ENCODE peak calls at places on chromosome 22, in seven cellular contexts. One of them, this sample, is unnamed.

GRCh38 chr22:26642465-26643367 is 14.7 kb upstream of the MIAT start:
- DNase-seq in neural progenitor cell: peak; percentile 54
- DNase-seq in omental fat pad: no peak
- DNase-seq in tibial nerve: no peak
- DNase-seq in fibroblast of lung: no peak
- DNase-seq in colonic mucosa: no peak
- DNase-seq in dorsolateral prefrontal cortex: no peak
- DNase-seq in this sample: no peak

GRCh38 chr22:50563410-50564160 is 866 bp upstream of the SYCE3 start:
- DNase-seq in omental fat pad: no peak
- DNase-seq in fibroblast of lung: no peak
- DNase-seq in dorsolateral prefrontal cortex: no peak
- DNase-seq in colonic mucosa: no peak
- DNase-seq in neural progenitor cell: no peak
- DNase-seq in tibial nerve: no peak
- DNase-seq in this sample: no peak

GRCh38 chr22:40542821-40543540 is 93.5 kb downstream of the MRTFA start:
- DNase-seq in omental fat pad: no peak
- DNase-seq in colonic mucosa: no peak
- DNase-seq in neural progenitor cell: no peak
- DNase-seq in dorsolateral prefrontal cortex: no peak
- DNase-seq in tibial nerve: no peak
- DNase-seq in fibroblast of lung: peak; percentile 28
- DNase-seq in this sample: no peak

GRCh38 chr22:27377501-27377900 is 424.1 kb downstream of the MN1 start:
- DNase-seq in neural progenitor cell: no peak
- DNase-seq in omental fat pad: no peak
- DNase-seq in dorsolateral prefrontal cortex: no peak
- DNase-seq in colonic mucosa: no peak
- DNase-seq in fibroblast of lung: no peak
- DNase-seq in tibial nerve: no peak
- DNase-seq in this sample: no peak

GRCh38 chr22:20571531-20572007 is 64.2 kb downstream of the MED15 start:
- DNase-seq in neural progenitor cell: peak; percentile 70
- DNase-seq in colonic mucosa: peak; percentile 46
- DNase-seq in tibial nerve: no peak
- DNase-seq in omental fat pad: no peak
- DNase-seq in dorsolateral prefrontal cortex: no peak
- DNase-seq in fibroblast of lung: peak; percentile 32
- DNase-seq in this sample: no peak

GRCh38 chr22:38107692-38108515 is 2.6 kb downstream of the BAIAP2L2 start:
- DNase-seq in dorsolateral prefrontal cortex: no peak
- DNase-seq in omental fat pad: no peak
- DNase-seq in tibial nerve: no peak
- DNase-seq in fibroblast of lung: no peak
- DNase-seq in neural progenitor cell: no peak
- DNase-seq in colonic mucosa: peak; percentile 92
- DNase-seq in this sample: no peak

GRCh38 chr22:40668611-40669390 is 10.5 kb upstream of the MCHR1 start:
- DNase-seq in dorsolateral prefrontal cortex: no peak
- DNase-seq in omental fat pad: no peak
- DNase-seq in colonic mucosa: no peak
- DNase-seq in neural progenitor cell: peak; percentile 35
- DNase-seq in fibroblast of lung: peak; percentile 78
- DNase-seq in tibial nerve: no peak
- DNase-seq in this sample: no peak

GRCh38 chr22:40401532-40401931 is 31.1 kb downstream of the SGSM3 start:
- DNase-seq in dorsolateral prefrontal cortex: no peak
- DNase-seq in neural progenitor cell: no peak
- DNase-seq in omental fat pad: no peak
- DNase-seq in tibial nerve: no peak
- DNase-seq in colonic mucosa: no peak
- DNase-seq in fibroblast of lung: no peak
- DNase-seq in this sample: no peak

GRCh38 chr22:19105867-19106802 is 16.1 kb downstream of the DGCR2 start:
- DNase-seq in neural progenitor cell: peak; percentile 47
- DNase-seq in dorsolateral prefrontal cortex: no peak
- DNase-seq in fibroblast of lung: no peak
- DNase-seq in omental fat pad: no peak
- DNase-seq in colonic mucosa: no peak
- DNase-seq in tibial nerve: no peak
- DNase-seq in this sample: no peak

GRCh38 chr22:49770454-49771265 is 57.0 kb downstream of the BRD1 start:
- DNase-seq in tibial nerve: no peak
- DNase-seq in neural progenitor cell: no peak
- DNase-seq in colonic mucosa: no peak
- DNase-seq in fibroblast of lung: no peak
- DNase-seq in dorsolateral prefrontal cortex: peak; percentile 38
- DNase-seq in omental fat pad: no peak
- DNase-seq in this sample: no peak

GRCh38 chr22:40178417-40179409 is 988 bp downstream of the TNRC6B start:
- DNase-seq in colonic mucosa: peak; percentile 71
- DNase-seq in tibial nerve: no peak
- DNase-seq in dorsolateral prefrontal cortex: no peak
- DNase-seq in omental fat pad: no peak
- DNase-seq in neural progenitor cell: peak; percentile 79
- DNase-seq in fibroblast of lung: peak; percentile 48
- DNase-seq in this sample: no peak

GRCh38 chr22:25346859-25347751 is 127.7 kb downstream of the CRYBB2 start:
- DNase-seq in fibroblast of lung: no peak
- DNase-seq in neural progenitor cell: no peak
- DNase-seq in tibial nerve: no peak
- DNase-seq in dorsolateral prefrontal cortex: no peak
- DNase-seq in omental fat pad: no peak
- DNase-seq in colonic mucosa: no peak
- DNase-seq in this sample: no peak

GRCh38 chr22:50313021-50313420 is 5.6 kb upstream of the PLXNB2 start:
- DNase-seq in neural progenitor cell: no peak
- DNase-seq in fibroblast of lung: no peak
- DNase-seq in dorsolateral prefrontal cortex: no peak
- DNase-seq in omental fat pad: no peak
- DNase-seq in tibial nerve: no peak
- DNase-seq in colonic mucosa: no peak
- DNase-seq in this sample: no peak

GRCh38 chr22:17774206-17774927 is at the start of gene BID:
- DNase-seq in neural progenitor cell: peak; percentile 66
- DNase-seq in omental fat pad: no peak
- DNase-seq in fibroblast of lung: no peak
- DNase-seq in tibial nerve: no peak
- DNase-seq in colonic mucosa: peak; percentile 72
- DNase-seq in dorsolateral prefrontal cortex: no peak
- DNase-seq in this sample: no peak

GRCh38 chr22:39994566-39995345 is at the start of gene FAM83F:
- DNase-seq in fibroblast of lung: no peak
- DNase-seq in neural progenitor cell: peak; percentile 78
- DNase-seq in tibial nerve: no peak
- DNase-seq in colonic mucosa: peak; percentile 68
- DNase-seq in omental fat pad: no peak
- DNase-seq in dorsolateral prefrontal cortex: no peak
- DNase-seq in this sample: no peak

GRCh38 chr22:17575681-17576080 is 12.4 kb downstream of the SLC25A18 start:
- DNase-seq in tibial nerve: no peak
- DNase-seq in neural progenitor cell: no peak
- DNase-seq in dorsolateral prefrontal cortex: no peak
- DNase-seq in fibroblast of lung: no peak
- DNase-seq in colonic mucosa: no peak
- DNase-seq in omental fat pad: no peak
- DNase-seq in this sample: no peak

GRCh38 chr22:32994046-32994827 is 63.9 kb downstream of the SYN3 start:
- DNase-seq in fibroblast of lung: no peak
- DNase-seq in tibial nerve: no peak
- DNase-seq in omental fat pad: no peak
- DNase-seq in neural progenitor cell: peak; percentile 64
- DNase-seq in dorsolateral prefrontal cortex: no peak
- DNase-seq in colonic mucosa: no peak
- DNase-seq in this sample: peak; percentile 18

GRCh38 chr22:48888466-48889208 is 939.0 kb downstream of the BRD1 start:
- DNase-seq in fibroblast of lung: no peak
- DNase-seq in neural progenitor cell: no peak
- DNase-seq in omental fat pad: no peak
- DNase-seq in dorsolateral prefrontal cortex: peak; percentile 8
- DNase-seq in colonic mucosa: no peak
- DNase-seq in tibial nerve: no peak
- DNase-seq in this sample: no peak

GRCh38 chr22:37176464-37177061 is 11.5 kb downstream of the C1QTNF6 start:
- DNase-seq in omental fat pad: peak; percentile 22
- DNase-seq in tibial nerve: peak; percentile 49
- DNase-seq in neural progenitor cell: no peak
- DNase-seq in fibroblast of lung: peak; percentile 86
- DNase-seq in colonic mucosa: no peak
- DNase-seq in dorsolateral prefrontal cortex: peak; percentile 46
- DNase-seq in this sample: no peak

GRCh38 chr22:27489265-27489675 is 312.3 kb downstream of the MN1 start:
- DNase-seq in omental fat pad: no peak
- DNase-seq in neural progenitor cell: no peak
- DNase-seq in fibroblast of lung: peak; percentile 21
- DNase-seq in colonic mucosa: peak; percentile 86
- DNase-seq in dorsolateral prefrontal cortex: no peak
- DNase-seq in tibial nerve: no peak
- DNase-seq in this sample: no peak

GRCh38 chr22:34416321-34416900 is 496.1 kb upstream of the LARGE1 start:
- DNase-seq in colonic mucosa: no peak
- DNase-seq in omental fat pad: no peak
- DNase-seq in neural progenitor cell: peak; percentile 4
- DNase-seq in dorsolateral prefrontal cortex: no peak
- DNase-seq in tibial nerve: no peak
- DNase-seq in fibroblast of lung: no peak
- DNase-seq in this sample: no peak

GRCh38 chr22:46007848-46008261 is 30.9 kb upstream of the WNT7B start:
- DNase-seq in colonic mucosa: no peak
- DNase-seq in fibroblast of lung: peak; percentile 90
- DNase-seq in omental fat pad: no peak
- DNase-seq in neural progenitor cell: no peak
- DNase-seq in dorsolateral prefrontal cortex: no peak
- DNase-seq in tibial nerve: peak; percentile 71
- DNase-seq in this sample: no peak
- TF ChIP-seq CTCF in colonic mucosa: no peak
- TF ChIP-seq CTCF in fibroblast of lung: no peak
- TF ChIP-seq CTCF in omental fat pad: no peak
- TF ChIP-seq CTCF in neural progenitor cell: no peak
- TF ChIP-seq CTCF in dorsolateral prefrontal cortex: no peak
- TF ChIP-seq CTCF in tibial nerve: no peak
- TF ChIP-seq CTCF in this sample: no peak

DNA sequence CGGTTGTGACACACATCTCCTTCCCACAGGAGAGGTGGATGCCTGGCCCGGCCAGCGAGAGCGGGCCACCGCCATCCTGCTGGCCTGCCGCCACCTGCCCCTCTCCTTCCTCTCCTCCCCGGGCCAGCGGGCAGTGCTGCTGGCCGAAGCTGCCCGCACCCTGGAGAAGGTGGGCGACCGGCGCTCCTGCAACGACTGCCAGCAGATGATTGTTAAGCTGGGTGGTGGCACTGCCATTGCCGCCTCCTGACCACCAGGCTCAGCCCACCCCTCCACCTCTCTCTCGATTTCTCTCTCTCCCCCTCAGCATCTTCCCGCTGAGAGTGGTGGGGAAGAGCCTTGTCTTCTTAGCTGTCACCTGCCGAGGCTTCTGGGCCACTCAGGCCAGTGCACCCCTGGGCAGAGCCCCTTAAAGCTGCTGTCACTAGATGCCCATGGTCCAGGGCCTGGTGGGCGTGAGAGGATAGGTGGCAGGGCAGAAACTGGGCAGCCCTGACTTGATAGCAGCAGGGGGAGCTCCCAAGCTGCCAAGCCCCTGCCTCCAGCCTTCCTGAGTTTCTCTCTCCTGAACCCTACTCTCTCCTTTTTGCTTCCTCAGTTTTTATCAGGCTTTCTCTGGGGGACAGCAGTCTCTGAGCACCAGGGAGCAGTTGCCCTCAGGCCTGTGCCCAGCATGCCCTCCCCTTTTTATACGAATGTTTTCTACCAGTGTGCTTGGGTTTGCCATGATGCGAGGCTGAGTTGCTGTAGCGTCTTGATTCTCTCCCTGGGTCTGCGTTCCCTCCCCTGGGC is 9.3 kb downstream of the SHISA8 start:
- DNase-seq in omental fat pad: no peak
- DNase-seq in neural progenitor cell: no peak
- DNase-seq in colonic mucosa: no peak
- DNase-seq in dorsolateral prefrontal cortex: no peak
- DNase-seq in tibial nerve: no peak
- DNase-seq in fibroblast of lung: no peak
- DNase-seq in this sample: no peak
- TF ChIP-seq CTCF in omental fat pad: no peak
- TF ChIP-seq CTCF in neural progenitor cell: no peak
- TF ChIP-seq CTCF in colonic mucosa: no peak
- TF ChIP-seq CTCF in dorsolateral prefrontal cortex: no peak
- TF ChIP-seq CTCF in tibial nerve: no peak
- TF ChIP-seq CTCF in fibroblast of lung: no peak
- TF ChIP-seq CTCF in this sample: no peak

GRCh38 chr22:47050601-47051051 is 288.2 kb downstream of the TBC1D22A start:
- DNase-seq in omental fat pad: no peak
- DNase-seq in colonic mucosa: no peak
- DNase-seq in neural progenitor cell: no peak
- DNase-seq in fibroblast of lung: no peak
- DNase-seq in tibial nerve: no peak
- DNase-seq in dorsolateral prefrontal cortex: no peak
- DNase-seq in this sample: no peak

GRCh38 chr22:47047321-47048122 is 285.1 kb downstream of the TBC1D22A start:
- DNase-seq in fibroblast of lung: no peak
- DNase-seq in omental fat pad: no peak
- DNase-seq in tibial nerve: no peak
- DNase-seq in colonic mucosa: no peak
- DNase-seq in dorsolateral prefrontal cortex: peak; percentile 18
- DNase-seq in neural progenitor cell: no peak
- DNase-seq in this sample: no peak

GRCh38 chr22:47048123-47049077 is 285.9 kb downstream of the TBC1D22A start:
- DNase-seq in tibial nerve: no peak
- DNase-seq in colonic mucosa: no peak
- DNase-seq in fibroblast of lung: no peak
- DNase-seq in neural progenitor cell: no peak
- DNase-seq in dorsolateral prefrontal cortex: no peak
- DNase-seq in omental fat pad: no peak
- DNase-seq in this sample: no peak

GRCh38 chr22:47051435-47052175 is 289.2 kb downstream of the TBC1D22A start:
- DNase-seq in neural progenitor cell: peak; percentile 49
- DNase-seq in omental fat pad: no peak
- DNase-seq in colonic mucosa: no peak
- DNase-seq in dorsolateral prefrontal cortex: no peak
- DNase-seq in fibroblast of lung: no peak
- DNase-seq in tibial nerve: no peak
- DNase-seq in this sample: no peak

GRCh38 chr22:47049078-47049609 is 286.7 kb downstream of the TBC1D22A start:
- DNase-seq in omental fat pad: no peak
- DNase-seq in colonic mucosa: no peak
- DNase-seq in tibial nerve: no peak
- DNase-seq in dorsolateral prefrontal cortex: no peak
- DNase-seq in neural progenitor cell: no peak
- DNase-seq in fibroblast of lung: no peak
- DNase-seq in this sample: no peak
- TF ChIP-seq CTCF in omental fat pad: no peak
- TF ChIP-seq CTCF in colonic mucosa: no peak
- TF ChIP-seq CTCF in tibial nerve: no peak
- TF ChIP-seq CTCF in dorsolateral prefrontal cortex: no peak
- TF ChIP-seq CTCF in neural progenitor cell: no peak
- TF ChIP-seq CTCF in fibroblast of lung: no peak
- TF ChIP-seq CTCF in this sample: no peak

DNA sequence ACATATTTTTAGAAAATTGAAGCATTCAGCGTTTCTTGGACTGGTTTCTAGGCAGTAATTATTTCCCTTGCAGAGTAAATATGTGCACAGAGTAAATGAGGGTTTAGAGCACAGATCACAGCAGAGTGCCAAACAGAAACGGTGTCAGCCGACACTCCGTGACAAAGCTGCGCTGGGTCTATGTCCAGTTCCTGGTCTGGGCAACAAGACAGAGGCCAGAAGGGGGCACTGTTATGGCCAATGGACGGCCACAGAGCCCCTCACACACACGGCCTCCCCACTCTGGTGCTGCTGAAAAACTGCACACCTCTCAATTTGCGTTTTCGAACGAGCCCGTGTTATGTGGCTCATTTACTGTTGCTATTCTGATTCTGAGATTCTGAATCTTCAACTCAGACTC is 180.7 kb downstream of the MPPED1 start:
- DNase-seq in tibial nerve: no peak
- DNase-seq in fibroblast of lung: no peak
- DNase-seq in omental fat pad: no peak
- DNase-seq in dorsolateral prefrontal cortex: no peak
- DNase-seq in colonic mucosa: no peak
- DNase-seq in neural progenitor cell: peak; percentile 78
- DNase-seq in this sample: no peak
- TF ChIP-seq CTCF in tibial nerve: no peak
- TF ChIP-seq CTCF in fibroblast of lung: no peak
- TF ChIP-seq CTCF in omental fat pad: no peak
- TF ChIP-seq CTCF in dorsolateral prefrontal cortex: peak; percentile 47
- TF ChIP-seq CTCF in colonic mucosa: no peak
- TF ChIP-seq CTCF in neural progenitor cell: peak; percentile 69
- TF ChIP-seq CTCF in this sample: peak; percentile 5